ENCODE peak calls at places on chromosomes 1 and 21, in five cellular contexts. One of them, this sample, is unnamed.

GRCh38 chr1:46333300-46334029 is 7.1 kb upstream of the NSUN4 start:
- DNase-seq in CD8-positive, alpha-beta T cell: no peak
- DNase-seq in aorta: peak; percentile 9
- DNase-seq in IMR-90: peak; percentile 31
- DNase-seq in upper lobe of left lung: no peak
- DNase-seq in this sample: no peak

GRCh38 chr1:151134991-151135390 is 11.4 kb downstream of the SEMA6C start:
- DNase-seq in CD8-positive, alpha-beta T cell: no peak
- DNase-seq in aorta: peak; percentile 36
- DNase-seq in IMR-90: no peak
- DNase-seq in upper lobe of left lung: no peak
- DNase-seq in this sample: no peak

GRCh38 chr1:230493264-230493663 is 67.1 kb upstream of the PGBD5 start:
- DNase-seq in CD8-positive, alpha-beta T cell: no peak
- DNase-seq in aorta: no peak
- DNase-seq in IMR-90: no peak
- DNase-seq in upper lobe of left lung: no peak
- DNase-seq in this sample: no peak

GRCh38 chr1:20588634-20589225 is at the start of gene CDA:
- DNase-seq in CD8-positive, alpha-beta T cell: no peak
- DNase-seq in aorta: no peak
- DNase-seq in IMR-90: no peak
- DNase-seq in upper lobe of left lung: peak; percentile 50
- DNase-seq in this sample: no peak

GRCh38 chr21:40964691-40965090 is 117.7 kb upstream of the DSCAM start:
- DNase-seq in CD8-positive, alpha-beta T cell: no peak
- DNase-seq in aorta: no peak
- DNase-seq in IMR-90: no peak
- DNase-seq in upper lobe of left lung: no peak
- DNase-seq in this sample: no peak

GRCh38 chr1:223244366-223245103 is 101.5 kb upstream of the TLR5 start:
- DNase-seq in CD8-positive, alpha-beta T cell: peak; percentile 30
- DNase-seq in aorta: no peak
- DNase-seq in IMR-90: peak; percentile 46
- DNase-seq in upper lobe of left lung: no peak
- DNase-seq in this sample: no peak

GRCh38 chr1:23792151-23792945 is 1.4 kb downstream of the LYPLA2 start:
- DNase-seq in CD8-positive, alpha-beta T cell: no peak
- DNase-seq in aorta: no peak
- DNase-seq in IMR-90: no peak
- DNase-seq in upper lobe of left lung: no peak
- DNase-seq in this sample: no peak

GRCh38 chr1:58815069-58815679 is 31.3 kb upstream of the JUN start:
- DNase-seq in CD8-positive, alpha-beta T cell: peak; percentile 40
- DNase-seq in aorta: peak; percentile 95
- DNase-seq in IMR-90: peak; percentile 97
- DNase-seq in upper lobe of left lung: peak; percentile 93
- DNase-seq in this sample: peak; percentile 74

GRCh38 chr1:54273092-54273836 is 73.3 kb downstream of the MRPL37 start:
- DNase-seq in CD8-positive, alpha-beta T cell: no peak
- DNase-seq in aorta: peak; percentile 91
- DNase-seq in IMR-90: peak; percentile 93
- DNase-seq in upper lobe of left lung: no peak
- DNase-seq in this sample: no peak

GRCh38 chr1:245825128-245825901 is 670.5 kb downstream of the KIF26B start:
- DNase-seq in CD8-positive, alpha-beta T cell: no peak
- DNase-seq in aorta: no peak
- DNase-seq in IMR-90: peak; percentile 9
- DNase-seq in upper lobe of left lung: no peak
- DNase-seq in this sample: no peak

GRCh38 chr1:235831148-235831547 is 35.6 kb downstream of the LYST start:
- DNase-seq in CD8-positive, alpha-beta T cell: no peak
- DNase-seq in aorta: no peak
- DNase-seq in IMR-90: peak; percentile 84
- DNase-seq in upper lobe of left lung: peak; percentile 60
- DNase-seq in this sample: no peak

GRCh38 chr1:221611930-221612777 is 129.7 kb downstream of the DUSP10 start:
- DNase-seq in CD8-positive, alpha-beta T cell: no peak
- DNase-seq in aorta: peak; percentile 74
- DNase-seq in IMR-90: peak; percentile 93
- DNase-seq in upper lobe of left lung: peak; percentile 30
- DNase-seq in this sample: no peak

GRCh38 chr1:30672661-30673060 is 50.7 kb downstream of the MATN1 start:
- DNase-seq in CD8-positive, alpha-beta T cell: no peak
- DNase-seq in aorta: no peak
- DNase-seq in IMR-90: no peak
- DNase-seq in upper lobe of left lung: no peak
- DNase-seq in this sample: no peak

GRCh38 chr1:119372493-119373086 is 4.0 kb downstream of the HAO2 start:
- DNase-seq in CD8-positive, alpha-beta T cell: no peak
- DNase-seq in aorta: no peak
- DNase-seq in IMR-90: no peak
- DNase-seq in upper lobe of left lung: no peak
- DNase-seq in this sample: no peak

GRCh38 chr1:152029144-152029936 is 7.5 kb downstream of the S100A11 start:
- DNase-seq in CD8-positive, alpha-beta T cell: no peak
- DNase-seq in aorta: no peak
- DNase-seq in IMR-90: peak; percentile 43
- DNase-seq in upper lobe of left lung: no peak
- DNase-seq in this sample: no peak

GRCh38 chr1:52904590-52905375 is 16.8 kb downstream of the ECHDC2 start:
- DNase-seq in CD8-positive, alpha-beta T cell: no peak
- DNase-seq in aorta: no peak
- DNase-seq in IMR-90: no peak
- DNase-seq in upper lobe of left lung: no peak
- DNase-seq in this sample: peak; percentile 7

GRCh38 chr21:45537746-45538291 is 4.4 kb downstream of the SLC19A1 start:
- DNase-seq in CD8-positive, alpha-beta T cell: no peak
- DNase-seq in aorta: peak; percentile 49
- DNase-seq in IMR-90: no peak
- DNase-seq in upper lobe of left lung: peak; percentile 18
- DNase-seq in this sample: no peak

GRCh38 chr1:113991467-113991997 is 12.3 kb downstream of the OLFML3 start:
- DNase-seq in CD8-positive, alpha-beta T cell: no peak
- DNase-seq in aorta: no peak
- DNase-seq in IMR-90: no peak
- DNase-seq in upper lobe of left lung: no peak
- DNase-seq in this sample: no peak

DNA sequence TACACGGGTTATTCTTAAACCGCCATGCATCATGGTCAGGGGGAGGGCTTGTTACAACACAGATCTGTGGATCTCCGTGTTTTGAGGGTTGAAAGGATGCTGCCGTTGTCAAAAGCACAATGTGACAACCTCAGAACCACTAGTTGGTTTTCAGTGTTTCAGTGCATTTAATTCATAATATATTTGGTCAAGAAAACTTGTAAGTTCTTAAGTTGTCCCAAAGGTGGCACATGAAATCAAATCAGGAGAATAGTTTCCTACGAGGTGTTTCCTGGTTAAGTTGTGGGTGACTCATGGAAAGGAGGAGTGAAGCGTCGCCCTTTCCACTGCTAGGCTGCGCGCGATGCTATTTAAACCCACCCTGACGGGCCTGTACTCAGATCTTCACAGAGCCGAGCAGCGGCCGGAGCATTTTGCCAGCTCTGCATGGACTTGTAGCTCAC is 1531.5 kb upstream of the TPTE start:
- DNase-seq in CD8-positive, alpha-beta T cell: no peak
- DNase-seq in aorta: peak; percentile 81
- DNase-seq in IMR-90: no peak
- DNase-seq in upper lobe of left lung: no peak
- DNase-seq in this sample: no peak
- H3K4me3 ChIP-seq in CD8-positive, alpha-beta T cell: no peak overlapping the region
- H3K4me3 ChIP-seq in aorta: no peak overlapping the region
- H3K4me3 ChIP-seq in IMR-90: no peak overlapping the region
- H3K4me3 ChIP-seq in upper lobe of left lung: no peak overlapping the region
- H3K4me3 ChIP-seq in this sample: no peak overlapping the region

GRCh38 chr1:86190873-86191272 is 34.3 kb upstream of the COL24A1 start:
- DNase-seq in CD8-positive, alpha-beta T cell: no peak
- DNase-seq in aorta: no peak
- DNase-seq in IMR-90: no peak
- DNase-seq in upper lobe of left lung: no peak
- DNase-seq in this sample: no peak
- H3K4me1 ChIP-seq in CD8-positive, alpha-beta T cell: no peaks in the 10 kb centered on the region
- H3K4me1 ChIP-seq in aorta: no peaks in the 10 kb centered on the region
- H3K4me1 ChIP-seq in IMR-90: no peaks in the 10 kb centered on the region
- H3K4me1 ChIP-seq in upper lobe of left lung: no peaks in the 10 kb centered on the region
- H3K4me1 ChIP-seq in this sample: no peaks in the 10 kb centered on the region

GRCh38 chr1:110722835-110723234 is 48.1 kb upstream of the KCNA3 start:
- DNase-seq in CD8-positive, alpha-beta T cell: no peak
- DNase-seq in aorta: no peak
- DNase-seq in IMR-90: no peak
- DNase-seq in upper lobe of left lung: peak; percentile 23
- DNase-seq in this sample: no peak

GRCh38 chr1:110726755-110727154 is 52.0 kb upstream of the KCNA3 start:
- DNase-seq in CD8-positive, alpha-beta T cell: no peak
- DNase-seq in aorta: no peak
- DNase-seq in IMR-90: no peak
- DNase-seq in upper lobe of left lung: no peak
- DNase-seq in this sample: no peak

GRCh38 chr1:110734146-110734680 is 59.5 kb upstream of the KCNA3 start:
- DNase-seq in CD8-positive, alpha-beta T cell: no peak
- DNase-seq in aorta: no peak
- DNase-seq in IMR-90: no peak
- DNase-seq in upper lobe of left lung: no peak
- DNase-seq in this sample: no peak

GRCh38 chr1:110728388-110728787 is 53.6 kb upstream of the KCNA3 start:
- DNase-seq in CD8-positive, alpha-beta T cell: no peak
- DNase-seq in aorta: no peak
- DNase-seq in IMR-90: no peak
- DNase-seq in upper lobe of left lung: no peak
- DNase-seq in this sample: no peak
- H3K27me3 ChIP-seq in CD8-positive, alpha-beta T cell: no peaks in the 10 kb centered on the region
- H3K27me3 ChIP-seq in aorta: no peaks in the 10 kb centered on the region
- H3K27me3 ChIP-seq in IMR-90: peaks cover 1% of the 10 kb centered on the region
- H3K27me3 ChIP-seq in upper lobe of left lung: no peaks in the 10 kb centered on the region
- H3K27me3 ChIP-seq in this sample: no peaks in the 10 kb centered on the region

DNA sequence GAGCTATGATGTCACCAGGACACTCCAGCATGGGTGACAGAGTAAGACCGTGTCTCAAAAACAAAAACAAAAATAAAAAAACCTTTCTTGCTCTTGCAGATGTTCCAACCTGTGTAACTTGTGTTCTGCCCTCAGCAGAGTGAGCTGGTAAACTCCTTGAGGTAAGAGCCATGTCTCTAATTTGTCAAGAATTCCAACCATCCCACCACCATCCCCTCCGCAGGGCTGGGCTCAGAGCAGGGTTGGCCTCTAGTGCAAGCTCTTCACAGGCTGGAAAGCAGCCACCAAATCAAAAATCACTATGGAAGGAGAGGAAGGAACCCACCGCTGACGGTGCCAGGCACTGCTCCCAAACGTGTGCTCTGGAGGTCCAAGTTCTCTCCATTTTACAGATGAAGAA is 9.5 kb downstream of the PLEKHA6 start:
- DNase-seq in CD8-positive, alpha-beta T cell: no peak
- DNase-seq in aorta: no peak
- DNase-seq in IMR-90: no peak
- DNase-seq in upper lobe of left lung: no peak
- DNase-seq in this sample: no peak
- H3K4me3 ChIP-seq in CD8-positive, alpha-beta T cell: no peak overlapping the region
- H3K4me3 ChIP-seq in aorta: no peak overlapping the region
- H3K4me3 ChIP-seq in IMR-90: no peak overlapping the region
- H3K4me3 ChIP-seq in upper lobe of left lung: no peak overlapping the region
- H3K4me3 ChIP-seq in this sample: no peak overlapping the region

DNA sequence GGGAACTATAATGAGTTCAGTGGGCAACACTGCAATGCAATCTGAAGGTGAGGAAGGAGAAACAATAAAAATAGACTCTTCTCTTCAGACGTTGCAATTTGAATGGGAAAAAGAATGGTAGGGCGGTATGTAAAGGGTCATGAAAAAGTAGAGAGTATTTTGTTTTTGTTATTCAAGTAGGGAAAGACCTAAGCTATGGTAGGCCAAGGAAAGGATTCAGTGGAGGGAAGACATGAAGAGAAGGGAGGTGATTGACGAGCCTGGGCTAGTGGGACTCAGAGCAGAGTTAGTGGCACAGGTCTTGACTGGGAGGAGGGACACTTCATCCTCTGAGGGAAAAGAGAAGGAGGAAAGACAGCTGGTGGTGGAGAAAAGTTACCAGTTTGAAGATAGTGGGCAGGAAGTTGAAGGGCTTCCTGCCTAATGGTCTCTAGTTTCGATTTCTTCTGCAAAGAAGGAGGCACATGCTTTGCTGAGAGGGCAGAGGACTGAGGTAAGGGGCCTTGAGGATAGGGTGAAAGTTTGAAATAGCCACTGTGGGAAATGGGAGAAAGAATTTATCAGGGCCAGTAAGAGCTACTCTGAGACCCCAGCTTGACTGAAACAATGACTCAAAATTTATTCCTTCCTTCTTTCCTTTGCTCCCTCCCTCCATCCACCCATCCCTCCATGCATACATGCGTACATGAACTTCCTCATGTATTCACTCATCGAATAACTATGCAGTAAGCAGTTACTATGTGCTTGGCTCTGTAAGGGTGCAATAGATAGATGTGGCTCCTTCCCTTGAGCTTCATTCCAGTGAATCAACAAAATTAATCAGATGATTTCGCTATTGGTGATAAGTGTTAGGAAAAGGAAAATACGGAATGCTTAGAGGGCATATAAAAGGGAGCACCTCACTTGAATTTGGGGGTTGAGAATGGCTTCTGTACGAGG is 4.2 kb downstream of the CD48 start:
- DNase-seq in CD8-positive, alpha-beta T cell: no peak
- DNase-seq in aorta: no peak
- DNase-seq in IMR-90: no peak
- DNase-seq in upper lobe of left lung: no peak
- DNase-seq in this sample: peak; percentile 43
- H3K4me1 ChIP-seq in CD8-positive, alpha-beta T cell: peaks cover 74% of the 10 kb centered on the region
- H3K4me1 ChIP-seq in aorta: no peaks in the 10 kb centered on the region
- H3K4me1 ChIP-seq in IMR-90: no peaks in the 10 kb centered on the region
- H3K4me1 ChIP-seq in upper lobe of left lung: peaks cover 29% of the 10 kb centered on the region
- H3K4me1 ChIP-seq in this sample: peaks cover 82% of the 10 kb centered on the region